ENCODE peak calls at places on chromosomes 16 and 17, in four cellular contexts. Q is upper lobe of left lung, V is lower lobe of right lung, C is cardiac fibroblast. T is an unnamed sample.

GRCh38 chr17:21394265-21394664 is 18.1 kb downstream of the KCNJ12 start:
- DNase-seq in Q (no peak), V (no peak), C (peak), T (no peak)

GRCh38 chr16:13453938-13454553 is 465.9 kb upstream of the ERCC4 start:
- DNase-seq in Q (no peak), V (no peak), C (peak), T (no peak)

GRCh38 chr17:3828852-3829232 is 17.2 kb downstream of the NCBP3 start:
- DNase-seq in Q (no peak), V (no peak), C (no peak), T (no peak)

GRCh38 chr17:17824119-17824779 is 12.5 kb downstream of the SREBF1 start:
- DNase-seq in Q (no peak), V (no peak), C (no peak), T (no peak)

GRCh38 chr17:17029938-17030337 is 12.3 kb upstream of the MPRIP start:
- DNase-seq in Q (no peak), V (no peak), C (no peak), T (no peak)

GRCh38 chr16:1654505-1655268 is 23.4 kb upstream of the JPT2 start:
- DNase-seq in Q (no peak), V (no peak), C (no peak), T (no peak)

GRCh38 chr17:57940653-57941329 is 14.4 kb downstream of the CUEDC1 start:
- DNase-seq in Q (no peak), V (no peak), C (no peak), T (no peak)

GRCh38 chr16:62977876-62978275 is 941.6 kb upstream of the CDH8 start:
- DNase-seq in Q (no peak), V (no peak), C (no peak), T (no peak)

GRCh38 chr16:66908116-66908515 is 10.6 kb downstream of the CDH16 start:
- DNase-seq in Q (no peak), V (peak), C (no peak), T (peak)

GRCh38 chr17:48547839-48548686 is 3.2 kb upstream of the HOXB2 start:
- DNase-seq in Q (no peak), V (no peak), C (peak), T (no peak)

GRCh38 chr17:63531022-63531965 is 8.1 kb downstream of the KCNH6 start:
- DNase-seq in Q (no peak), V (no peak), C (no peak), T (no peak)

GRCh38 chr17:59383893-59384292 is 52.4 kb downstream of the YPEL2 start:
- DNase-seq in Q (no peak), V (no peak), C (no peak), T (no peak)

GRCh38 chr17:50043290-50044148 is 12.4 kb upstream of the ITGA3 start:
- DNase-seq in Q (peak), V (no peak), C (peak), T (peak)

GRCh38 chr16:50479771-50480170 is 68.4 kb upstream of the NKD1 start:
- DNase-seq in Q (no peak), V (no peak), C (no peak), T (no peak)

GRCh38 chr16:13909872-13910303 is 10.1 kb upstream of the ERCC4 start:
- DNase-seq in Q (peak), V (no peak), C (peak), T (no peak)

GRCh38 chr16:71709231-71709781 is 15.2 kb downstream of the PHLPP2 start:
- DNase-seq in Q (no peak), V (no peak), C (peak), T (no peak)

GRCh38 chr17:79223471-79223870 is 148.8 kb downstream of the ENGASE start:
- DNase-seq in Q (no peak), V (no peak), C (no peak), T (no peak)

GRCh38 chr17:6787081-6787693 is 11.2 kb downstream of the FBXO39 start:
- DNase-seq in Q (no peak), V (no peak), C (peak), T (no peak)

GRCh38 chr17:45372325-45372869 is 55.6 kb upstream of the MAP3K14 start:
- DNase-seq in Q (no peak), V (no peak), C (no peak), T (no peak)

GRCh38 chr17:51745993-51746392 is 412.5 kb downstream of the CA10 start:
- DNase-seq in Q (no peak), V (no peak), C (no peak), T (no peak)

GRCh38 chr17:8192070-8192815 is 2.3 kb upstream of the BORCS6 start:
- DNase-seq in Q (peak), V (peak), C (peak), T (no peak)

GRCh38 chr17:17395885-17396284 is 80.9 kb upstream of the MED9 start:
- DNase-seq in Q (no peak), V (no peak), C (no peak), T (peak)

GRCh38 chr17:17909078-17909477 is 63.1 kb downstream of the TOM1L2 start:
- DNase-seq in Q (no peak), V (no peak), C (no peak), T (no peak)

GRCh38 chr16:2959206-2959605 is 4.9 kb upstream of the KREMEN2 start:
- DNase-seq in Q (no peak), V (no peak), C (no peak), T (no peak)

GRCh38 chr16:1333149-1333812 is at the start of gene BAIAP3:
- DNase-seq in Q (peak), V (no peak), C (peak), T (peak)

GRCh38 chr16:3718019-3718391 is 681 bp upstream of the TRAP1 start:
- DNase-seq in Q (no peak), V (no peak), C (no peak), T (no peak)

GRCh38 chr17:14737984-14738651 is 437.2 kb downstream of the HS3ST3B1 start:
- DNase-seq in Q (peak), V (peak), C (peak), T (peak)

GRCh38 chr17:610285-610684 is 104.4 kb downstream of the VPS53 start:
- DNase-seq in Q (no peak), V (no peak), C (no peak), T (no peak)

GRCh38 chr17:1649844-1650409 is at the start of gene RILP:
- DNase-seq in Q (peak), V (peak), C (peak), T (peak)

GRCh38 chr17:39196820-39197331 is 593 bp downstream of the CACNB1 start:
- DNase-seq in Q (peak), V (peak), C (no peak), T (no peak)

T was measured in spleen.